ENCODE peak calls at places on chromosomes 3 and 15, in ten cellular contexts. M, O, K, W, Y, D, C, I, A and R are unnamed samples.

GRCh38 chr3:37474936-37475335 is 300.6 kb upstream of the LRRFIP2 start:
- DNase-seq in M (no peak), A (no peak), D (no peak), K (no peak), C (no peak), Y (no peak), W (no peak), I (no peak), O (no peak), R (no peak)

GRCh38 chr15:61499371-61499770 is 270.3 kb upstream of the RORA start:
- DNase-seq in D (no peak), I (no peak), M (no peak), C (no peak), K (no peak), W (no peak), A (no peak), O (no peak), Y (no peak), R (no peak)

GRCh38 chr15:45314960-45315359 is 62.9 kb downstream of the SLC28A2 start:
- DNase-seq in W (peak), A (no peak), K (no peak), I (no peak), O (peak), Y (no peak), C (no peak), M (peak), D (no peak), R (no peak)

GRCh38 chr15:58562135-58562534 is 130.3 kb downstream of the LIPC start:
- DNase-seq in I (no peak), C (no peak), W (no peak), K (no peak), A (no peak), M (no peak), O (no peak), Y (no peak), D (no peak), R (no peak)

GRCh38 chr3:9746330-9746729 is 3.4 kb upstream of the OGG1 start:
- DNase-seq in D (no peak), Y (no peak), K (peak), M (no peak), O (no peak), C (peak), I (no peak), A (peak), W (no peak), R (no peak)

GRCh38 chr3:38297947-38298711 is 16.0 kb downstream of the SLC22A14 start:
- DNase-seq in C (no peak), K (peak), A (no peak), M (peak), W (no peak), Y (no peak), D (peak), O (no peak), I (no peak), R (no peak)

GRCh38 chr15:97747342-97747741 is 213.2 kb upstream of the ARRDC4 start:
- DNase-seq in D (no peak), O (no peak), K (no peak), A (no peak), Y (no peak), W (no peak), I (no peak), C (no peak), M (peak), R (no peak)

GRCh38 chr15:65338823-65339222 is 34.3 kb downstream of the RNU5B-1 start:
- DNase-seq in D (no peak), I (no peak), K (no peak), W (no peak), Y (no peak), O (no peak), A (no peak), M (no peak), C (no peak), R (no peak)

GRCh38 chr3:159806412-159806811 is 182.2 kb upstream of the IL12A start:
- DNase-seq in Y (peak), D (no peak), O (no peak), A (no peak), K (no peak), M (no peak), W (peak), C (no peak), I (no peak), R (no peak)

DNA sequence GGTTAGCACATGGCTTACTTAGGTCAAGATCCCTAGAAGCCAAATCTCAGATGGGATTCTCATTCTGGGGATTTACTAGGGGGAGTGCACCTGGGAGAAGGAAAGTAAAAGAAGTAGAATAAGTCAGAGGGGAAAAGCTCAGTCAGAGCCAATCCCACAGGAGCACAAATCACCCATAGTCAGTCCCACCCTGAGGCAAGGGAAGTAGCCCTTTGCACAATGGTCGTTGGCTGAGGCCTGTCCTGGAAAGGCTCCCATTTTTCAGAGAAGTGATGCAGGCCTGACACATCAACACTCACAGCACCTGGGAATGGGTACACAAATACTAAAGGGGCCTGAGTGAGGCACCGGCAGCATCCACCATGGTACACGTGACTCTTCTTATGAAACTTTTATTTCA is 39.8 kb downstream of the SST start:
- DNase-seq in D (no peak), C (no peak), M (peak), O (no peak), Y (no peak), W (no peak), K (no peak), A (no peak), I (no peak), R (no peak)
- H3K4me3 ChIP-seq in D (no peak), C (no peak), M (no peak), O (no peak), Y (no peak), W (no peak), K (no peak), A (no peak), I (no peak), R (no peak)

GRCh38 chr3:174442317-174442682 is 416.8 kb upstream of the NAALADL2 start:
- DNase-seq in W (no peak), O (no peak), A (no peak), I (no peak), Y (no peak), C (no peak), K (no peak), M (no peak), D (no peak), R (no peak)

GRCh38 chr3:174440741-174441587 is 418.2 kb upstream of the NAALADL2 start:
- DNase-seq in A (peak), W (peak), K (peak), O (peak), M (peak), C (peak), D (peak), Y (peak), I (peak), R (peak)

GRCh38 chr3:174440350-174440716 is 418.8 kb upstream of the NAALADL2 start:
- DNase-seq in O (peak), M (peak), K (no peak), D (peak), Y (peak), W (peak), C (peak), I (no peak), A (peak), R (peak)

GRCh38 chr3:174439621-174440349 is 419.3 kb upstream of the NAALADL2 start:
- DNase-seq in K (peak), A (peak), D (no peak), M (peak), O (peak), W (peak), C (peak), I (no peak), Y (peak), R (no peak)

DNA sequence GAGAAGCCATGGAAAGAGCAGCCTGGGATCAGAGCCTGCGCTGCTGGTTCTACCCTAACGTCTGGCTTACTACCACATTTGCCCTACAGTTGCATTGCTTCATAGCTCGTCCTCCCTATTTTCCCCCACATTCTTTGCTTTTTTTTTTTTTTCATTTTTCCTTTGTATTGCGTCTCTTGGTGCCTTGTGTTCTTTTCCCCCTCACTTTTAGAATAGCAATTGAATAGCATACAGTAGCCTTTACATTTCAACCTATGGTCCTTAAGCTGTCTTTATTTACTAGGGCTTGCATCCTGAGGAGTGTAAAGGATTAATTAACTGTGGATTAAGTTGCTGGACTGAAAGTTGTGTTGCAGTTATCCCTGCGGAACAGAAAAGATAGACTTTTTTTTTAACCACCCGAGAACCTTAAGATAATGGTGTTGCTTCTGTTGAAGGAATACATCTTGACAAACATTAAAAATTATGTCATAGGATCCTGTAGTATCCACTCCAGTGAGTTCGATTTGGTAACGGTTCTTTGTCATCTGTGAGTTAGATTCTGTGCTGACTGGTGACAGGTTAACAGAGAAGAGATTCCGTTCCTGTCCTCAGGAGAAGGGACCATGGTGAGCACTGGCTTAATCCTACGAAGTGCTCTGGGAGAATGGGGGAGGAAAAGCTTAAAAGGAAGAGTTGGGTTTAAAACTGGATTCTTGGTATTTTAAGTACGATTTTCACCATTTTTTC is 417.4 kb upstream of the NAALADL2 start:
- DNase-seq in I (no peak), M (peak), W (no peak), D (no peak), O (no peak), C (peak), K (no peak), A (peak), Y (no peak), R (peak)
- H3K4me3 ChIP-seq in I (peak), M (peak), W (peak), D (peak), O (peak), C (peak), K (peak), A (peak), Y (peak), R (peak)

GRCh38 chr15:69074843-69075224 is 60.3 kb downstream of the NOX5 start:
- DNase-seq in O (no peak), W (no peak), I (no peak), M (no peak), A (no peak), D (no peak), Y (no peak), K (no peak), C (no peak), R (no peak)
- H3K4me3 ChIP-seq in O (peak), W (peak), I (no peak), M (peak), A (peak), D (no peak), Y (peak), K (peak), C (peak), R (no peak)

GRCh38 chr3:15377961-15378791 is 45.8 kb upstream of the SH3BP5 start:
- DNase-seq in K (peak), W (peak), I (peak), A (peak), O (peak), C (peak), M (peak), Y (peak), D (peak), R (peak)
- H3K4me3 ChIP-seq in K (no peak), W (no peak), I (no peak), A (no peak), O (no peak), C (no peak), M (no peak), Y (no peak), D (no peak), R (no peak)

GRCh38 chr3:194092770-194093336 is 43.1 kb upstream of the HES1 start:
- DNase-seq in A (no peak), W (no peak), O (no peak), I (no peak), D (no peak), M (no peak), C (no peak), Y (no peak), K (no peak), R (no peak)

GRCh38 chr3:194097141-194097880 is 38.6 kb upstream of the HES1 start:
- DNase-seq in K (no peak), W (peak), Y (peak), O (peak), A (no peak), M (no peak), D (no peak), I (no peak), C (no peak), R (no peak)

GRCh38 chr3:194095902-194096301 is 40.0 kb upstream of the HES1 start:
- DNase-seq in W (no peak), D (no peak), A (no peak), M (no peak), C (no peak), Y (no peak), K (no peak), O (no peak), I (no peak), R (no peak)

GRCh38 chr3:194093822-194094221 is 42.1 kb upstream of the HES1 start:
- DNase-seq in Y (no peak), W (no peak), A (no peak), I (no peak), M (no peak), D (no peak), K (no peak), O (no peak), C (no peak), R (no peak)

DNA sequence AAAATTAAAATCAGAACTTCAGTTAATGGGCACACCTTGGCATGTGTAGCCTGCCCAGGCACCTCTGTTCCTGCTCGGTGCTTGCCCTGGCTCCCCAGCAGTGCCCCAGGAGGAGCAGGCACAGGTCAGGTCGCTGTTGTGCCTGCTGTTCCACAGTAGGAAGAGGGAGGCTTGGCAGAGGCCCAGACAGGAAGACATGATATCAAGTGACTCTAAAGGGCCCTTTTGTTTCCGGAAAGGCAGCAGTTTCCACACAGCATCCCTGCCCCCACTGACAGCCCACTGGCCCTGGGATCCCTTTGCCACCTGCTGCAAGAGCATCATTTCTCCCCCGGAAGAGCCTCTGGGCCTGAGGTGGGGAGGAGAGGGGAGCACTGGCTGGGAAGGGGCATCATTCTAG is 40.5 kb upstream of the HES1 start:
- DNase-seq in I (no peak), C (no peak), M (no peak), W (peak), A (no peak), D (peak), K (no peak), O (peak), Y (no peak), R (peak)
- H3K4me3 ChIP-seq in I (no peak), C (no peak), M (no peak), W (no peak), A (no peak), D (no peak), K (no peak), O (no peak), Y (no peak), R (no peak)

GRCh38 chr15:63499611-63500010 is 4.8 kb upstream of the USP3 start:
- DNase-seq in C (no peak), I (no peak), D (no peak), M (no peak), O (no peak), K (no peak), A (no peak), Y (no peak), W (no peak), R (no peak)

GRCh38 chr15:63498815-63499549 is 5.4 kb upstream of the USP3 start:
- DNase-seq in M (no peak), C (no peak), Y (no peak), D (no peak), I (no peak), W (no peak), A (no peak), O (no peak), K (no peak), R (no peak)

GRCh38 chr15:63501256-63502089 is 2.9 kb upstream of the USP3 start:
- DNase-seq in K (peak), D (peak), Y (peak), M (peak), W (peak), O (peak), C (peak), I (peak), A (peak), R (no peak)

GRCh38 chr15:63502137-63502801 is 2.1 kb upstream of the USP3 start:
- DNase-seq in D (no peak), O (peak), I (no peak), Y (no peak), M (peak), A (no peak), W (no peak), C (no peak), K (no peak), R (no peak)

GRCh38 chr15:63500265-63501250 is 3.8 kb upstream of the USP3 start:
- DNase-seq in M (no peak), A (no peak), C (no peak), O (peak), Y (no peak), K (no peak), W (no peak), I (no peak), D (peak), R (no peak)
- H3K4me3 ChIP-seq in M (no peak), A (no peak), C (no peak), O (no peak), Y (peak), K (no peak), W (peak), I (peak), D (peak), R (no peak)